ENCODE peak calls at places on chromosomes 5 and 9, in ten cellular contexts. V is fibroblast of the aortic adventitia; E is tibial artery; D is CD8-positive, alpha-beta T cell; B is retinal pigment epithelial cell; M is left ventricle myocardium inferior; R is IMR-90; T is astrocyte; U is Caco-2; C is mammary epithelial cell. G is an unnamed sample.

GRCh38 chr9:27524236-27524635 is at the start of gene IFNK:
- DNase-seq in V (no peak), E (no peak), D (no peak), B (no peak), M (no peak), R (no peak), T (no peak), U (no peak), C (peak), G (no peak)

GRCh38 chr5:81233080-81233634 is at the start of gene CKMT2:
- DNase-seq in V (peak), E (peak), D (no peak), B (no peak), M (peak), R (no peak), T (peak), U (no peak), C (no peak), G (peak)

GRCh38 chr9:110278080-110278707 is 21.9 kb upstream of the TXN start:
- DNase-seq in V (peak), E (no peak), D (no peak), B (no peak), M (no peak), R (peak), T (peak), U (no peak), C (peak), G (no peak)

GRCh38 chr5:176779537-176779936 is 30.8 kb upstream of the UNC5A start:
- DNase-seq in V (no peak), E (peak), D (no peak), B (no peak), M (no peak), R (no peak), T (no peak), U (no peak), C (no peak), G (no peak)

GRCh38 chr5:133610489-133611356 is 1.6 kb downstream of the FSTL4 start:
- DNase-seq in V (no peak), E (no peak), D (no peak), B (peak), M (peak), R (no peak), T (peak), U (peak), C (peak), G (peak)

GRCh38 chr9:125655691-125656410 is 51.2 kb downstream of the MAPKAP1 start:
- DNase-seq in V (peak), E (no peak), D (no peak), B (peak), M (no peak), R (peak), T (peak), U (no peak), C (no peak), G (no peak)

GRCh38 chr5:9663891-9664290 is 33.7 kb upstream of the TAS2R1 start:
- DNase-seq in V (no peak), E (no peak), D (no peak), B (no peak), M (no peak), R (no peak), T (no peak), U (no peak), C (no peak), G (no peak)

GRCh38 chr9:115691097-115691496 is 462.5 kb upstream of the PAPPA start:
- DNase-seq in V (peak), E (no peak), D (no peak), B (peak), M (no peak), R (peak), T (peak), U (no peak), C (peak), G (peak)

GRCh38 chr9:73216016-73216415 is 64.4 kb downstream of the ANXA1 start:
- DNase-seq in V (no peak), E (no peak), D (no peak), B (no peak), M (no peak), R (no peak), T (no peak), U (no peak), C (no peak), G (no peak)

GRCh38 chr5:10838038-10838437 is 77.0 kb upstream of the DAP start:
- DNase-seq in V (no peak), E (no peak), D (no peak), B (no peak), M (no peak), R (peak), T (peak), U (no peak), C (no peak), G (no peak)

GRCh38 chr5:61468483-61468865 is 136.4 kb downstream of the ZSWIM6 start:
- DNase-seq in V (no peak), E (no peak), D (no peak), B (no peak), M (no peak), R (no peak), T (no peak), U (no peak), C (no peak), G (no peak)

GRCh38 chr9:72951520-72952393 is 1.1 kb downstream of the ALDH1A1 start:
- DNase-seq in V (no peak), E (no peak), D (no peak), B (no peak), M (no peak), R (no peak), T (no peak), U (no peak), C (no peak), G (no peak)

GRCh38 chr5:85814596-85814995 is 803.1 kb upstream of the COX7C start:
- DNase-seq in V (no peak), E (no peak), D (no peak), B (peak), M (no peak), R (no peak), T (no peak), U (peak), C (no peak), G (no peak)

GRCh38 chr5:82601085-82601484 is 322.9 kb upstream of the RPS23 start:
- DNase-seq in V (no peak), E (no peak), D (no peak), B (no peak), M (no peak), R (no peak), T (no peak), U (peak), C (no peak), G (no peak)

GRCh38 chr9:122827759-122828090 is 663 bp downstream of the PDCL start:
- DNase-seq in V (peak), E (no peak), D (no peak), B (no peak), M (no peak), R (peak), T (peak), U (no peak), C (no peak), G (peak)

GRCh38 chr5:56715996-56716395 is 99.4 kb upstream of the MAP3K1 start:
- DNase-seq in V (no peak), E (no peak), D (no peak), B (no peak), M (no peak), R (no peak), T (no peak), U (no peak), C (no peak), G (no peak)

GRCh38 chr5:151345808-151346478 is 1.4 kb downstream of the SLC36A2 start:
- DNase-seq in V (peak), E (no peak), D (no peak), B (peak), M (no peak), R (peak), T (peak), U (no peak), C (peak), G (no peak)

GRCh38 chr5:126972062-126972895 is 58.1 kb downstream of the MARCHF3 start:
- DNase-seq in V (peak), E (no peak), D (peak), B (no peak), M (no peak), R (no peak), T (no peak), U (no peak), C (peak), G (peak)

GRCh38 chr9:4333231-4333740 is 33.4 kb upstream of the GLIS3 start:
- DNase-seq in V (peak), E (no peak), D (no peak), B (no peak), M (no peak), R (no peak), T (no peak), U (no peak), C (no peak), G (peak)

GRCh38 chr9:4335631-4336030 is 35.8 kb upstream of the GLIS3 start:
- DNase-seq in V (no peak), E (no peak), D (no peak), B (no peak), M (no peak), R (no peak), T (no peak), U (no peak), C (no peak), G (no peak)

GRCh38 chr9:4334439-4334838 is 34.6 kb upstream of the GLIS3 start:
- DNase-seq in V (no peak), E (no peak), D (no peak), B (peak), M (peak), R (peak), T (peak), U (no peak), C (peak), G (peak)

GRCh38 chr9:4328723-4329122 is 28.9 kb upstream of the GLIS3 start:
- DNase-seq in V (peak), E (no peak), D (no peak), B (peak), M (no peak), R (peak), T (peak), U (no peak), C (peak), G (no peak)

GRCh38 chr9:4333787-4334186 is 33.9 kb upstream of the GLIS3 start:
- DNase-seq in V (no peak), E (no peak), D (no peak), B (no peak), M (no peak), R (no peak), T (no peak), U (no peak), C (no peak), G (no peak)
- H3K4me3 ChIP-seq in V (no peak), E (no peak), D (no peak), B (no peak), M (no peak), R (no peak), T (no peak), U (no peak), C (no peak), G (no peak)

GRCh38 chr9:100352727-100353505 is at the start of gene TEX10:
- DNase-seq in V (peak), E (peak), D (peak), B (peak), M (peak), R (peak), T (peak), U (peak), C (peak), G (peak)

GRCh38 chr9:100355561-100355960 is 2.8 kb upstream of the TEX10 start:
- DNase-seq in V (no peak), E (no peak), D (no peak), B (no peak), M (no peak), R (no peak), T (no peak), U (no peak), C (no peak), G (no peak)

GRCh38 chr9:100352201-100352726 is 478 bp downstream of the TEX10 start:
- DNase-seq in V (peak), E (peak), D (no peak), B (no peak), M (peak), R (peak), T (peak), U (peak), C (peak), G (no peak)

GRCh38 chr9:100351508-100351907 is 1.2 kb downstream of the TEX10 start:
- DNase-seq in V (no peak), E (no peak), D (no peak), B (no peak), M (no peak), R (no peak), T (no peak), U (no peak), C (no peak), G (no peak)

GRCh38 chr9:100354121-100354800 is 1.5 kb upstream of the TEX10 start:
- DNase-seq in V (no peak), E (no peak), D (no peak), B (no peak), M (no peak), R (no peak), T (no peak), U (no peak), C (no peak), G (no peak)
- TF ChIP-seq CTCF in V (no peak), E (no peak), D (no peak), B (no peak), M (no peak), R (no peak), T (no peak), U (no peak), C (no peak), G (no peak)

GRCh38 chr5:165026971-165027370 is 1521.6 kb downstream of the MAT2B start:
- DNase-seq in V (no peak), E (no peak), D (no peak), B (no peak), M (no peak), R (no peak), T (no peak), U (no peak), C (no peak), G (no peak)

GRCh38 chr5:165031361-165031760 is 1525.9 kb downstream of the MAT2B start:
- DNase-seq in V (no peak), E (no peak), D (no peak), B (no peak), M (no peak), R (no peak), T (no peak), U (no peak), C (no peak), G (no peak)

DNA sequence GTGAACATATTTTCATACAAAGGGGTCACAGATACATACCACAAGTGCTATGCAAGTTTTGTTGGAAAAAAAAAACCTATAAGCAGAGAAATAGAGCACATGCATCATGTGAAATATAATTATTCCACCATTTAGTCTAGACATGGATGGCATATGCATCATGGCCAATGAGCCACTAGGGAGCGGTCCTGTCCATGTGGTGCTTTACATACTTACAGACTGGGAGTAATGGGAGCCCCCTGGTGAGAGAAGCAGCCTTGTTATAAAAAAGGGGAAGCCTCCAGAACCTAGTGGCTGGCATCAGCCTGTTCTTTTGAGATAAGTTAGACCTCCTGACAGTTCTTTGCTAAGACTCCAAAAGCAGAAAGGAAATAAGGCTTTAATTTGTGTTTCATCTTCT is 1524.1 kb downstream of the MAT2B start:
- DNase-seq in V (no peak), E (no peak), D (no peak), B (no peak), M (no peak), R (peak), T (peak), U (peak), C (no peak), G (no peak)
- H3K4me3 ChIP-seq in V (no peak), E (no peak), D (no peak), B (no peak), M (no peak), R (no peak), T (no peak), U (no peak), C (no peak), G (no peak)

DNA sequence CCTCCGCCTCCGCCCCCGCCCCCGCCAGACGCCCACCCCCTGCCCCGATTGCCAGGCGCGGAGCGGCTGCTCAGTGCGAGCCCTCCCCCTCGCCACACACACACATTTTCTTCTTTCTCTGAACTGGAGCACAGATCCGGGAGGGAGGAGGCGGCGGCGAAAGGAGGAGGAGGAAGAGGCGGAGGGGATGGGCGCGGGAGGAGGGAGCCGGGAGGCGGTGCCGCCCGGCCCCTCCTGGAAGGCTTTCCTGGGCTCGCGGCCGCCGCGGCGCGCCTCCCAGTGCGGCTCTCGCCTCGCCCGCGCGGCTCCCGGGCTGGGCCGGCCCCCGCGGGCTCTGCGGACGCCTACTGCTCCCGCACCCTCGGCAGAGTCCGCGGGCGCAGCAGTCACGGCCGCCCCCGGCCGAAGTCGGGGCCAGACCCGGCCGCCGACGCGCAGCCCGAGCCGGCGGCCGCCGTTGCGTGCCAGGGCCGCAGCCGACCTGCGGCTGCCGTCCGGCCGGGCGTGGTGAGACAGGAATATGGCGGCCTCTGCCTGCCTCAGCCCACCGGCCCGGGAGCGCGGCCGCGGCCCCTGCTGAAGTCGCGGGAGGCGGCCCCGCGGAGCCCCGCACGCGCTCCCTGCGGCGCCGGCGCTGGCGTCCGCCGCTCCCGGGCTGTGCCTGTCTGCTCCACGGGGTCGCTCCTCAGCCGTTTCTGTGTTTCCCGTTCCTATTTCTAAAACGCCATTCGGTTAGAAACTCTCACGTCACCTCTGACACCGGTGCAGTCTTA is 401 bp upstream of the GNAQ start:
- DNase-seq in V (peak), E (peak), D (peak), B (peak), M (peak), R (peak), T (peak), U (peak), C (peak), G (peak)
- TF ChIP-seq CTCF in V (no peak), E (no peak), D (no peak), B (no peak), M (no peak), R (no peak), T (no peak), U (no peak), C (no peak), G (no peak)

DNA sequence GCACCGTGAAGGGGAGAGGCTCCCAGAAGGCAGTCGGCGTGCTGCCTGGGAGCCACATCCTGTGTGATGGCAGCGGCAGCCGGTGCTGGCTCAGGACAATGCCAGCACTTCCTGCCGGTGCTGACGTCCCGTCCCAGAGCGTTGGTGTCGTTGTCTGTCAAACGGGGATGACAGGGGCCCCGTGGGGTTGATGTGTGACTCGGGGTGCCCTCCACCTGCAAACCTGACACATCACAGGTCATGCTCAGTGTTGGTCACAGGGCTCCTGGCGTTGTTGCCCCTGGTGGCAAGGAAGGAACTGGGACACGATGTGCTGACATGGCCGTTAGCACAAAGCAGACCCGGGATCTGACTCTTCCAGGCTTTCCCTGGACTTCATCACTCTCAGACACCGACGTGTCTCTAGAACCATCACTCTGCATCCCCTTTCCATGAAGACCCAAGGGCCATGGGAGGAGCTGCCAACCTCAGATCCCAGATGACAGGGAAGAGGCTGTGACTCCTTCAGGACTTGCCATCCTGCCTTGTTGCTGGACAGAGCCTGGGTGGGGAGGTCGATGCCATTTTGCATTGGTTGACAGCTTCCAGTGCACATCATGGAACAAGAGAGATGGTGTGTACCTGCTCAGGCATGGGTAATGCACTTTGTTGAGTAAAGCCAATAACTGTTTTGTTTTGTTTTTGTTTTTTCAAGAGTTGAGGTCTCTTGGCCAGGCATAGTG is 21.5 kb downstream of the PLPP7 start:
- DNase-seq in V (no peak), E (no peak), D (peak), B (no peak), M (peak), R (no peak), T (no peak), U (no peak), C (no peak), G (no peak)
- H3K4me3 ChIP-seq in V (no peak), E (no peak), D (peak), B (no peak), M (peak), R (no peak), T (no peak), U (no peak), C (no peak), G (no peak)